ENCODE peak calls at places on chromosomes 2 and 18, in five cellular contexts. One of them, this sample, is unnamed.
A peak's percentile ranks its signal among the peaks of the same experiment; 100 is the strongest.

GRCh38 chr2:216508229-216508628 is 9.6 kb downstream of the RPL37A start:
- DNase-seq in lower leg skin: no peak
- DNase-seq in activated T-cell treated with anti-CD3 and anti-CD28 coated beads for 4 hours: no peak
- DNase-seq in MCF 10A: no peak
- DNase-seq in HCT116: no peak
- DNase-seq in this sample: no peak

GRCh38 chr18:7221424-7222155 is 9.3 kb upstream of the LRRC30 start:
- DNase-seq in lower leg skin: no peak
- DNase-seq in activated T-cell treated with anti-CD3 and anti-CD28 coated beads for 4 hours: no peak
- DNase-seq in MCF 10A: peak; percentile 80
- DNase-seq in HCT116: peak; percentile 16
- DNase-seq in this sample: no peak

GRCh38 chr2:216555274-216555673 is 56.6 kb downstream of the RPL37A start:
- DNase-seq in lower leg skin: no peak
- DNase-seq in activated T-cell treated with anti-CD3 and anti-CD28 coated beads for 4 hours: no peak
- DNase-seq in MCF 10A: peak; percentile 92
- DNase-seq in HCT116: no peak
- DNase-seq in this sample: no peak

GRCh38 chr2:236679906-236680305 is 110.3 kb downstream of the ACKR3 start:
- DNase-seq in lower leg skin: no peak
- DNase-seq in activated T-cell treated with anti-CD3 and anti-CD28 coated beads for 4 hours: no peak
- DNase-seq in MCF 10A: peak; percentile 46
- DNase-seq in HCT116: no peak
- DNase-seq in this sample: no peak

GRCh38 chr2:233063976-233064411 is 3.9 kb downstream of the INPP5D start:
- DNase-seq in lower leg skin: peak; percentile 73
- DNase-seq in activated T-cell treated with anti-CD3 and anti-CD28 coated beads for 4 hours: no peak
- DNase-seq in MCF 10A: no peak
- DNase-seq in HCT116: no peak
- DNase-seq in this sample: no peak

GRCh38 chr2:155364766-155365165 is 666.3 kb downstream of the KCNJ3 start:
- DNase-seq in lower leg skin: no peak
- DNase-seq in activated T-cell treated with anti-CD3 and anti-CD28 coated beads for 4 hours: no peak
- DNase-seq in MCF 10A: no peak
- DNase-seq in HCT116: no peak
- DNase-seq in this sample: no peak

GRCh38 chr2:133600231-133600630 is 32.0 kb upstream of the NCKAP5 start:
- DNase-seq in lower leg skin: no peak
- DNase-seq in activated T-cell treated with anti-CD3 and anti-CD28 coated beads for 4 hours: no peak
- DNase-seq in MCF 10A: no peak
- DNase-seq in HCT116: no peak
- DNase-seq in this sample: no peak

GRCh38 chr2:12321017-12321641 is 395.6 kb upstream of the TRIB2 start:
- DNase-seq in lower leg skin: no peak
- DNase-seq in activated T-cell treated with anti-CD3 and anti-CD28 coated beads for 4 hours: no peak
- DNase-seq in MCF 10A: peak; percentile 90
- DNase-seq in HCT116: no peak
- DNase-seq in this sample: no peak

GRCh38 chr2:151410485-151410833 is 757 bp downstream of the RIF1 start:
- DNase-seq in lower leg skin: no peak
- DNase-seq in activated T-cell treated with anti-CD3 and anti-CD28 coated beads for 4 hours: peak; percentile 32
- DNase-seq in MCF 10A: peak; percentile 46
- DNase-seq in HCT116: no peak
- DNase-seq in this sample: peak; percentile 36

GRCh38 chr2:9846554-9846953 is 3.3 kb downstream of the TAF1B start:
- DNase-seq in lower leg skin: no peak
- DNase-seq in activated T-cell treated with anti-CD3 and anti-CD28 coated beads for 4 hours: no peak
- DNase-seq in MCF 10A: peak; percentile 25
- DNase-seq in HCT116: no peak
- DNase-seq in this sample: no peak

GRCh38 chr2:74944987-74945782 is 13.3 kb upstream of the POLE4 start:
- DNase-seq in lower leg skin: no peak
- DNase-seq in activated T-cell treated with anti-CD3 and anti-CD28 coated beads for 4 hours: no peak
- DNase-seq in MCF 10A: no peak
- DNase-seq in HCT116: no peak
- DNase-seq in this sample: no peak

This sample was measured in stimulated activated CD4-positive, alpha-beta T cell treated with anti-CD3 and anti-CD28 coated beads, Interleukin-12 subunit alpha, Interleukin-12 subunit beta, amount 100 ng/mL, for 4 hours.